ENCODE peak calls at places on chromosomes 4 and X, in four cellular contexts. U is natural killer cell; P is NCI-H1694 treated with DMSO at 0.1 percent for 48 hours; Z is stimulated activated CD4-positive, alpha-beta T cell treated with anti-CD3 and anti-CD28 coated beads, Interleukin-12 subunit alpha, Interleukin-12 subunit beta, amount 100 ng/mL, for 48 hours. A is an unnamed sample.

GRCh38 chr4:119014658-119015057 is 121.0 kb upstream of the MYOZ2 start:
- DNase-seq in P (no peak), Z (no peak), U (no peak), A (no peak)

GRCh38 chr4:110049951-110050925 is 137.6 kb downstream of the EGF start:
- DNase-seq in U (peak), P (no peak), Z (peak), A (peak)

GRCh38 chrX:70262952-70263567 is 3.1 kb upstream of the P2RY4 start:
- DNase-seq in U (no peak), P (peak), Z (peak), A (peak)

GRCh38 chrX:39480966-39481365 is 616.8 kb downstream of the BCOR start:
- DNase-seq in U (no peak), P (no peak), Z (no peak), A (no peak)

GRCh38 chrX:134171661-134172587 is 65.1 kb upstream of the CCDC160 start:
- DNase-seq in Z (peak), P (no peak), U (no peak), A (no peak)

GRCh38 chrX:104370089-104370488 is 115.4 kb upstream of the ESX1 start:
- DNase-seq in P (no peak), U (no peak), Z (no peak), A (no peak)

GRCh38 chrX:45143455-45143854 is 57.2 kb downstream of the DIPK2B start:
- DNase-seq in Z (no peak), P (no peak), U (no peak), A (no peak)

GRCh38 chr4:56655209-56655626 is 25.9 kb downstream of the HOPX start:
- DNase-seq in P (no peak), Z (no peak), U (no peak), A (peak)

GRCh38 chrX:2391869-2392606 is 108.7 kb downstream of the DHRSX start:
- DNase-seq in P (no peak), U (no peak), Z (no peak), A (no peak)

GRCh38 chr4:158850800-158851644 is 82.2 kb downstream of the FNIP2 start:
- DNase-seq in P (peak), Z (peak), U (no peak), A (no peak)

GRCh38 chr4:40121515-40121914 is 64.9 kb downstream of the N4BP2 start:
- DNase-seq in Z (peak), P (no peak), U (no peak), A (no peak)

GRCh38 chr4:120056249-120056648 is 10.4 kb downstream of the MAD2L1 start:
- DNase-seq in U (no peak), P (no peak), Z (no peak), A (no peak)

GRCh38 chr4:142040043-142040442 is 403.7 kb downstream of the IL15 start:
- DNase-seq in U (no peak), P (no peak), Z (no peak), A (no peak)

GRCh38 chr4:154009191-154009590 is 220.3 kb upstream of the SFRP2 start:
- DNase-seq in Z (no peak), U (no peak), P (no peak), A (no peak)

GRCh38 chr4:130632731-130633604 is 1537.0 kb downstream of the C4orf33 start:
- DNase-seq in U (no peak), P (no peak), Z (no peak), A (no peak)

GRCh38 chr4:31411606-31412005 is 691.4 kb downstream of the PCDH7 start:
- DNase-seq in Z (no peak), U (no peak), P (no peak), A (no peak)

GRCh38 chrX:46770817-46771163 is 11.9 kb upstream of the SLC9A7 start:
- DNase-seq in P (no peak), U (no peak), Z (no peak), A (no peak)

GRCh38 chr4:617644-618330 is 7.6 kb upstream of the PDE6B start:
- DNase-seq in P (no peak), U (no peak), Z (no peak), A (no peak)

GRCh38 chr4:184094532-184095192 is 123.0 kb downstream of the ENPP6 start:
- DNase-seq in Z (no peak), P (no peak), U (no peak), A (no peak)

GRCh38 chrX:68659385-68659784 is 11.9 kb downstream of the STARD8 start:
- DNase-seq in U (no peak), Z (no peak), P (no peak), A (no peak)

GRCh38 chr4:85787133-85787532 is 312.2 kb downstream of the ARHGAP24 start:
- DNase-seq in U (no peak), P (no peak), Z (no peak), A (no peak)

GRCh38 chr4:4409416-4410115 is 22.7 kb downstream of the NSG1 start:
- DNase-seq in Z (no peak), U (no peak), P (no peak), A (no peak)

GRCh38 chrX:15873566-15873965 is 19.0 kb upstream of the AP1S2 start:
- DNase-seq in P (no peak), Z (no peak), U (no peak), A (peak)

GRCh38 chr4:36064147-36064546 is 180.2 kb downstream of the ARAP2 start:
- DNase-seq in U (no peak), Z (no peak), P (no peak), A (no peak)

GRCh38 chrX:19183777-19184485 is 61.7 kb upstream of the ADGRG2 start:
- DNase-seq in P (no peak), U (no peak), Z (no peak), A (no peak)

GRCh38 chrX:144730486-144730885 is 516.8 kb upstream of the SPANXN1 start:
- DNase-seq in U (no peak), Z (no peak), P (no peak), A (no peak)

GRCh38 chrX:22171287-22172060 is 101.2 kb upstream of the CBLL2 start:
- DNase-seq in U (no peak), Z (no peak), P (no peak), A (no peak)

GRCh38 chr4:89751416-89751815 is 85.5 kb downstream of the SNCA start:
- DNase-seq in P (no peak), Z (no peak), U (no peak), A (no peak)

GRCh38 chr4:186918466-186918865 is 194.8 kb upstream of the FAT1 start:
- DNase-seq in Z (no peak), U (no peak), P (no peak), A (no peak)

A was measured in NCI-H146.